ENCODE peak calls at places on chromosomes 1 and 21, in ten cellular contexts. Z is ovary; M is PC-3; L is lower leg skin; T is brain microvascular endothelial cell; O is fibroblast of mammary gland; J is gastrocnemius medialis; W is lung; P is CD8-positive, alpha-beta T cell; K is WERI-Rb-1. N is an unnamed sample.

GRCh38 chr1:109642610-109643009 is 13.3 kb upstream of the GSTM4 start:
- DNase-seq in Z (no peak), M (no peak), L (no peak), T (no peak), O (peak; percentile 54), J (no peak), W (no peak), P (no peak), K (no peak), N (no peak)

GRCh38 chr1:55622071-55622470 is 406.9 kb upstream of the USP24 start:
- DNase-seq in Z (no peak), M (no peak), L (no peak), T (no peak), O (no peak), J (no peak), W (no peak), P (no peak), K (no peak), N (no peak)

GRCh38 chr1:227521782-227522181 is 41.6 kb upstream of the ZNF678 start:
- DNase-seq in Z (no peak), M (no peak), L (no peak), T (no peak), O (no peak), J (no peak), W (no peak), P (no peak), K (no peak), N (no peak)

GRCh38 chr1:35876988-35877387 is 6.0 kb upstream of the AGO1 start:
- DNase-seq in Z (no peak), M (peak; percentile 40), L (no peak), T (no peak), O (peak; percentile 21), J (no peak), W (no peak), P (no peak), K (no peak), N (peak; percentile 37)

GRCh38 chr1:164830628-164831027 is 271.6 kb downstream of the PBX1 start:
- DNase-seq in Z (no peak), M (no peak), L (no peak), T (no peak), O (no peak), J (no peak), W (no peak), P (no peak), K (no peak), N (no peak)

GRCh38 chr1:38677756-38678155 is 181.8 kb downstream of the RRAGC start:
- DNase-seq in Z (no peak), M (no peak), L (peak; percentile 54), T (no peak), O (no peak), J (no peak), W (no peak), P (no peak), K (no peak), N (no peak)

GRCh38 chr1:168794057-168794456 is 65.1 kb upstream of the DPT start:
- DNase-seq in Z (no peak), M (no peak), L (no peak), T (no peak), O (peak; percentile 43), J (no peak), W (no peak), P (no peak), K (no peak), N (no peak)

GRCh38 chr1:32741417-32742131 is 39.0 kb upstream of the SYNC start:
- DNase-seq in Z (peak; percentile 65), M (peak; percentile 49), L (no peak), T (no peak), O (no peak), J (no peak), W (no peak), P (no peak), K (peak; percentile 43), N (no peak)

GRCh38 chr21:46557919-46558392 is 46.9 kb downstream of the S100B start:
- DNase-seq in Z (no peak), M (no peak), L (peak; percentile 69), T (no peak), O (no peak), J (no peak), W (no peak), P (no peak), K (no peak), N (no peak)

GRCh38 chr1:8396083-8396911 is 78.4 kb downstream of the SLC45A1 start:
- DNase-seq in Z (no peak), M (no peak), L (no peak), T (peak; percentile 49), O (peak; percentile 73), J (no peak), W (no peak), P (no peak), K (no peak), N (peak; percentile 78)

GRCh38 chr1:57162607-57163235 is 196.9 kb upstream of the C8B start:
- DNase-seq in Z (no peak), M (no peak), L (no peak), T (no peak), O (no peak), J (no peak), W (no peak), P (no peak), K (no peak), N (no peak)

GRCh38 chr1:174007846-174008245 is 14.3 kb downstream of the RC3H1 start:
- DNase-seq in Z (no peak), M (peak; percentile 49), L (no peak), T (no peak), O (no peak), J (no peak), W (no peak), P (no peak), K (no peak), N (peak; percentile 46)

GRCh38 chr1:27058976-27059688 is 46.5 kb upstream of the TENT5B start:
- DNase-seq in Z (no peak), M (no peak), L (no peak), T (no peak), O (no peak), J (no peak), W (no peak), P (no peak), K (no peak), N (no peak)

GRCh38 chr1:116781034-116781433 is 26.8 kb downstream of the CD2 start:
- DNase-seq in Z (no peak), M (no peak), L (no peak), T (no peak), O (no peak), J (no peak), W (no peak), P (no peak), K (no peak), N (no peak)

GRCh38 chr21:30561957-30562356 is 843 bp upstream of the KRTAP19-7 start:
- DNase-seq in Z (no peak), M (no peak), L (no peak), T (no peak), O (no peak), J (no peak), W (no peak), P (no peak), K (no peak), N (no peak)

GRCh38 chr1:66335859-66336640 is 197.9 kb upstream of the SGIP1 start:
- DNase-seq in Z (no peak), M (no peak), L (peak; percentile 92), T (peak; percentile 85), O (peak; percentile 51), J (peak; percentile 82), W (peak; percentile 55), P (peak; percentile 63), K (no peak), N (peak; percentile 94)

GRCh38 chr1:232292818-232293217 is 337.1 kb downstream of the SIPA1L2 start:
- DNase-seq in Z (no peak), M (no peak), L (no peak), T (no peak), O (no peak), J (no peak), W (no peak), P (no peak), K (no peak), N (no peak)
- TF ChIP-seq CTCF in Z (no peak), M (no peak), L (no peak), T (no peak), O (no peak), J (no peak), W (no peak), P (no peak), K (no peak), N (no peak)

GRCh38 chr1:52334906-52335528 is 31.0 kb downstream of the CC2D1B start:
- DNase-seq in Z (no peak), M (no peak), L (no peak), T (no peak), O (no peak), J (no peak), W (no peak), P (no peak), K (no peak), N (no peak)

GRCh38 chr1:52341861-52342260 is 24.1 kb downstream of the CC2D1B start:
- DNase-seq in Z (no peak), M (no peak), L (peak; percentile 62), T (no peak), O (no peak), J (no peak), W (no peak), P (no peak), K (no peak), N (no peak)

GRCh38 chr1:52337439-52337838 is 28.6 kb downstream of the CC2D1B start:
- DNase-seq in Z (no peak), M (no peak), L (peak; percentile 52), T (no peak), O (no peak), J (no peak), W (no peak), P (no peak), K (no peak), N (no peak)
- H3K4me3 ChIP-seq in Z (no peak overlapping the region), M (no peak overlapping the region), L (no peak overlapping the region), T (no peak overlapping the region), O (no peak overlapping the region), J (no peak overlapping the region), W (no peak overlapping the region), P (no peak overlapping the region), K (no peak overlapping the region), N (no peak overlapping the region)

DNA sequence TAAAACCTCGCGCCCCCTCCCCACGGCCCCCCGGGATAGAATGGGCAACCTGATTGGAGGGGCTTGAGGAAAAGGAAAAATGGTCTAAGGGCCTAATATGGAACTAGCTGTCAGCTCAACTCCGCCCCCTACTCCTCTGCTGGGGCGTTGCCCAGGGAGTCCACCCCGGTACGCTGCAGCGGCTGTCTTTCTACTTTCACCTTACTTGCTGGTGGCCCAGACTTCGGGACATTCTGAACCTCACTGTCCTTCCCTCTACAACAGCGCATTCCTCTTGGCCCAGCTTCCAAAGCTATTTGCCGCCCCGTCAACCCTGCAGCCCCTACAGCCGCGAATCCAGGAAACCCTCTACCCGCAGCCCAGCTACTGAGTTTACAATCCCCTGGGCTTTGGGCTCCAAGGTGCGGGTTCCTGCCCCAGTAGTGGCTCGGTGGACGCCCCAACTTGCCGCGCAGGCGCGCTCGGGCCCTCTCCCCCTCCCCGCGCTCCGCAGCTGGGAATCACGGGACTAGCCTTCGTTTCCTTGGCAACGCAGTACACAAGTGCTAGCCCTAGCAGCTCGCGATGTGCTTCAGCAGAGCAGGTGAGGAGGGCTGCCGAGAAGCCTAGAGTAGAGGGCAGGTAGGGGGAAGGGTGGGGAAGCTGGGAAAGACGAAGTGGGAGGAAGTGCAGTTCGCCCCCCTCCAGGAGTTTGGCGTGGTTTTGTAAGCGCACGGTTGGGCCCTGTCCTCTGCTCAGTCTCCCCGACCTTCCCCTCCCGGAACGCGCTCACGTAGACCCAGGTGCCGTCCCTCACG is 55.6 kb downstream of the CHIA start:
- DNase-seq in Z (peak; percentile 89), M (peak; percentile 72), L (peak; percentile 97), T (peak; percentile 75), O (peak; percentile 70), J (peak; percentile 53), W (peak; percentile 93), P (peak; percentile 81), K (peak; percentile 82), N (peak; percentile 70)
- TF ChIP-seq CTCF in Z (no peak), M (peak; percentile 30), L (no peak), T (peak; percentile 27), O (peak; percentile 8), J (no peak), W (no peak), P (no peak), K (peak; percentile 42), N (no peak)

GRCh38 chr1:64892576-64893573 is 73.5 kb downstream of the JAK1 start:
- DNase-seq in Z (no peak), M (no peak), L (no peak), T (no peak), O (peak; percentile 63), J (no peak), W (peak; percentile 49), P (no peak), K (no peak), N (peak; percentile 77)
- H3K4me3 ChIP-seq in Z (no peak overlapping the region), M (no peak overlapping the region), L (no peak overlapping the region), T (no peak overlapping the region), O (no peak overlapping the region), J (no peak overlapping the region), W (no peak overlapping the region), P (no peak overlapping the region), K (no peak overlapping the region), N (no peak overlapping the region)